ENCODE peak calls at places on chromosomes 1 and 21, in four cellular contexts. X, B, U and G are unnamed samples.
A peak's percentile ranks its signal among the peaks of the same experiment; 100 is the strongest.

GRCh38 chr1:25711555-25712298 is 88.3 kb upstream of the SELENON start:
- DNase-seq in B (no peak), U (peak; percentile 30), X (no peak), G (no peak)

GRCh38 chr21:40952551-40953330 is 105.8 kb upstream of the DSCAM start:
- DNase-seq in U (no peak), X (no peak), B (no peak), G (no peak)

GRCh38 chr1:224707849-224708725 is 92.0 kb downstream of the CNIH3 start:
- DNase-seq in U (peak; percentile 23), B (no peak), X (no peak), G (no peak)

GRCh38 chr1:63779872-63780271 is 6.1 kb downstream of the ROR1 start:
- DNase-seq in X (no peak), U (no peak), B (no peak), G (no peak)

GRCh38 chr1:106746448-106747085 is 309.9 kb upstream of the PRMT6 start:
- DNase-seq in X (no peak), U (no peak), B (peak; percentile 23), G (no peak)

GRCh38 chr21:36696640-36697472 is 2.1 kb upstream of the SIM2 start:
- DNase-seq in B (peak; percentile 43), X (no peak), U (no peak), G (no peak)

GRCh38 chr1:111851552-111851951 is 95.9 kb downstream of the DDX20 start:
- DNase-seq in U (no peak), B (no peak), X (no peak), G (no peak)

GRCh38 chr21:27532081-27532480 is 565.2 kb upstream of the ADAMTS5 start:
- DNase-seq in U (no peak), B (no peak), X (no peak), G (peak; percentile 41)

GRCh38 chr1:58982259-58982998 is 198.6 kb upstream of the JUN start:
- DNase-seq in B (peak; percentile 12), U (no peak), X (no peak), G (peak; percentile 77)

GRCh38 chr1:203152158-203153034 is 23.2 kb downstream of the MYBPH start:
- DNase-seq in B (no peak), X (no peak), U (no peak), G (no peak)

GRCh38 chr1:70477090-70477489 is 66.0 kb downstream of the CTH start:
- DNase-seq in B (no peak), U (no peak), X (no peak), G (no peak)

GRCh38 chr1:209513226-209513625 is 70.3 kb upstream of the CAMK1G start:
- DNase-seq in X (no peak), U (peak; percentile 49), B (peak; percentile 49), G (peak; percentile 24)

GRCh38 chr1:85330206-85330605 is 53.8 kb upstream of the BCL10 start:
- DNase-seq in X (no peak), B (no peak), U (no peak), G (peak; percentile 15)

GRCh38 chr1:201405484-201405831 is 6.3 kb upstream of the LAD1 start:
- DNase-seq in B (no peak), X (peak; percentile 49), U (no peak), G (peak; percentile 77)

GRCh38 chr1:14977338-14977931 is 176.1 kb upstream of the TMEM51 start:
- DNase-seq in X (no peak), B (no peak), U (no peak), G (no peak)

GRCh38 chr1:6271554-6271953 is 10.7 kb upstream of the GPR153 start:
- DNase-seq in X (no peak), U (no peak), B (peak; percentile 67), G (no peak)
- TF ChIP-seq NFIC in X (no peak), U (no peak), B (no peak), G (no peak)

DNA sequence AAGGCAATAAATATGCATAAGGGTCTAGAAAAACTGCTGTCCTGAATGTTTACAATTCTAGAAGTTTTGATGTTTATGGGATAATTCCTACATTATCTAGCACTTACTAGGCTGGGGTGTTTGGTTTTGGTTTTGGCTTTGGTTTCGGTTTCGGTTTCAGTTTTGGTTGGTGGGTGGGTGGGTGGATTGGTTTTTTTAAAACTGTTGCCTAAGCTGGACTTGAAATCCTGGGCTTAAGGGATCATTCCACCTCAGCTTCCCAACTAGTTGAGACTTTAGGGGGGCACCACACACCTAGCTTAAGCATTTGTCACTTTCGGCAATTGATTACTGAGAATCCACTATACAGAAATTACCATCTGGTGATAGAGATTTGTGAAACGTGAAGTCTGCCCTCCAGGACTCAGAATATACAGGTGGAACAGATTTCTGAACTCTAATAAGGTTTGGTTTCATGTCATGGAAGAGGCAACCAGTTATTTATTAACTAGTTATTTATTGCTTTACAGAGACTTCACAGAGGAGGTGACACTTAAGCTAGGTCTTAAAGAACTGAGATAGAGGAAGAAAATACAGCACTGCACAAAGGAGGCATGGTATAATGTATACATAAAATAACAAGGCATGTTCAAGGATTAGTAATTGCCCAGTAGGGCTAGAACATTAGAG is 69.6 kb downstream of the PIK3R3 start:
- DNase-seq in X (peak; percentile 51), B (no peak), U (no peak), G (no peak)
- TF ChIP-seq NFIC in X (peak; percentile 29), B (no peak), U (no peak), G (no peak)

GRCh38 chr1:199279872-199280649 is 641.2 kb downstream of the PTPRC start:
- DNase-seq in B (no peak), U (no peak), X (no peak), G (no peak)
- TF ChIP-seq NFIC in B (no peak), U (no peak), X (peak; percentile 89), G (no peak)

GRCh38 chr1:165828581-165829329 is 1.3 kb downstream of the UCK2 start:
- DNase-seq in B (peak; percentile 82), X (no peak), U (peak; percentile 89), G (peak; percentile 82)
- TF ChIP-seq NFIC in B (peak; percentile 11), X (peak; percentile 32), U (no peak), G (no peak)